ENCODE peak calls at places on chromosome 6, in six cellular contexts. J is NCI-H2029; A is HEK293T; Q is H54; Z is lower leg skin; K is naive thymus-derived CD8-positive, alpha-beta T cell. O is an unnamed sample.
A peak's percentile ranks its signal among the peaks of the same experiment; 100 is the strongest.

GRCh38 chr6:31814677-31815024 is 432 bp downstream of the HSPA1L start:
- DNase-seq in J (peak; percentile 92), A (no peak), Q (peak; percentile 85), Z (peak; percentile 98), K (peak; percentile 34), O (no peak)

GRCh38 chr6:11290027-11290426 is 57.6 kb upstream of the NEDD9 start:
- DNase-seq in J (no peak), A (no peak), Q (no peak), Z (no peak), K (no peak), O (no peak)

GRCh38 chr6:137910424-137910834 is 43.4 kb downstream of the TNFAIP3 start:
- DNase-seq in J (no peak), A (no peak), Q (no peak), Z (no peak), K (no peak), O (no peak)

GRCh38 chr6:150099546-150099945 is 30.6 kb upstream of the ULBP3 start:
- DNase-seq in J (no peak), A (no peak), Q (no peak), Z (no peak), K (no peak), O (no peak)

GRCh38 chr6:74602206-74602605 is 603.6 kb downstream of the COL12A1 start:
- DNase-seq in J (no peak), A (no peak), Q (no peak), Z (no peak), K (no peak), O (no peak)

GRCh38 chr6:124858564-124858963 is 103.7 kb upstream of the RNF217 start:
- DNase-seq in J (no peak), A (no peak), Q (no peak), Z (no peak), K (no peak), O (no peak)

GRCh38 chr6:4640139-4640538 is 136.1 kb upstream of the CDYL start:
- DNase-seq in J (no peak), A (no peak), Q (no peak), Z (no peak), K (no peak), O (no peak)

GRCh38 chr6:157302761-157303160 is 20.6 kb downstream of the TMEM242 start:
- DNase-seq in J (peak; percentile 19), A (no peak), Q (no peak), Z (no peak), K (no peak), O (peak; percentile 11)

GRCh38 chr6:128310061-128310460 is 210.3 kb downstream of the PTPRK start:
- DNase-seq in J (no peak), A (peak; percentile 9), Q (no peak), Z (no peak), K (no peak), O (no peak)

GRCh38 chr6:13814938-13815575 is 700 bp upstream of the MCUR1 start:
- DNase-seq in J (no peak), A (no peak), Q (no peak), Z (no peak), K (no peak), O (peak; percentile 57)

GRCh38 chr6:85113934-85114582 is 335.8 kb upstream of the NT5E start:
- DNase-seq in J (no peak), A (no peak), Q (no peak), Z (no peak), K (no peak), O (no peak)

GRCh38 chr6:15630202-15630601 is 32.6 kb downstream of the DTNBP1 start:
- DNase-seq in J (no peak), A (no peak), Q (no peak), Z (no peak), K (no peak), O (no peak)

GRCh38 chr6:122790740-122791679 is 2.0 kb downstream of the SMPDL3A start:
- DNase-seq in J (peak; percentile 12), A (no peak), Q (no peak), Z (no peak), K (no peak), O (peak; percentile 35)

O was measured in MM.1S.